ENCODE peak calls at places on chromosomes 1 and 21, in nine cellular contexts. One of them, this sample, is unnamed.

GRCh38 chr1:111789666-111790316 is 34.1 kb downstream of the DDX20 start:
- DNase-seq in neural crest cell: no peak
- DNase-seq in Caki2: no peak
- DNase-seq in cardiac muscle cell: peak
- DNase-seq in HL-60: peak
- DNase-seq in caudate nucleus: no peak
- DNase-seq in T-helper 9 cell: no peak
- DNase-seq in T-helper 2 cell: no peak
- DNase-seq in endothelial cell: no peak
- DNase-seq in this sample: no peak

GRCh38 chr21:42376338-42376982 is 10.1 kb upstream of the TFF1 start:
- DNase-seq in cardiac muscle cell: no peak
- DNase-seq in Caki2: no peak
- DNase-seq in caudate nucleus: no peak
- DNase-seq in neural crest cell: no peak
- DNase-seq in endothelial cell: no peak
- DNase-seq in T-helper 2 cell: no peak
- DNase-seq in HL-60: no peak
- DNase-seq in T-helper 9 cell: peak
- DNase-seq in this sample: no peak

GRCh38 chr21:41167348-41168342 is at the start of gene BACE2:
- DNase-seq in cardiac muscle cell: peak
- DNase-seq in HL-60: peak
- DNase-seq in neural crest cell: peak
- DNase-seq in Caki2: peak
- DNase-seq in T-helper 2 cell: no peak
- DNase-seq in endothelial cell: peak
- DNase-seq in caudate nucleus: peak
- DNase-seq in T-helper 9 cell: no peak
- DNase-seq in this sample: peak

GRCh38 chr1:218304281-218305039 is 19.4 kb downstream of the RRP15 start:
- DNase-seq in T-helper 2 cell: no peak
- DNase-seq in caudate nucleus: peak
- DNase-seq in neural crest cell: no peak
- DNase-seq in Caki2: no peak
- DNase-seq in endothelial cell: no peak
- DNase-seq in HL-60: no peak
- DNase-seq in T-helper 9 cell: no peak
- DNase-seq in cardiac muscle cell: peak
- DNase-seq in this sample: no peak

GRCh38 chr1:201422436-201423030 is 1.0 kb upstream of the TNNI1 start:
- DNase-seq in caudate nucleus: no peak
- DNase-seq in T-helper 9 cell: no peak
- DNase-seq in cardiac muscle cell: no peak
- DNase-seq in T-helper 2 cell: no peak
- DNase-seq in HL-60: no peak
- DNase-seq in Caki2: no peak
- DNase-seq in endothelial cell: no peak
- DNase-seq in neural crest cell: no peak
- DNase-seq in this sample: no peak

GRCh38 chr1:58773406-58773840 is 10.4 kb downstream of the JUN start:
- DNase-seq in caudate nucleus: no peak
- DNase-seq in endothelial cell: peak
- DNase-seq in cardiac muscle cell: peak
- DNase-seq in neural crest cell: no peak
- DNase-seq in T-helper 2 cell: no peak
- DNase-seq in HL-60: no peak
- DNase-seq in T-helper 9 cell: no peak
- DNase-seq in Caki2: no peak
- DNase-seq in this sample: no peak

GRCh38 chr1:56081151-56081550 is 498.2 kb downstream of the PLPP3 start:
- DNase-seq in T-helper 2 cell: no peak
- DNase-seq in neural crest cell: no peak
- DNase-seq in caudate nucleus: no peak
- DNase-seq in cardiac muscle cell: peak
- DNase-seq in HL-60: no peak
- DNase-seq in Caki2: no peak
- DNase-seq in endothelial cell: no peak
- DNase-seq in T-helper 9 cell: no peak
- DNase-seq in this sample: no peak

GRCh38 chr1:21284206-21285137 is 5.8 kb downstream of the ECE1 start:
- DNase-seq in caudate nucleus: no peak
- DNase-seq in endothelial cell: no peak
- DNase-seq in T-helper 9 cell: no peak
- DNase-seq in T-helper 2 cell: no peak
- DNase-seq in Caki2: no peak
- DNase-seq in cardiac muscle cell: no peak
- DNase-seq in HL-60: no peak
- DNase-seq in neural crest cell: no peak
- DNase-seq in this sample: no peak

GRCh38 chr1:246462986-246463385 is 44.1 kb downstream of the SMYD3 start:
- DNase-seq in neural crest cell: no peak
- DNase-seq in HL-60: no peak
- DNase-seq in T-helper 2 cell: no peak
- DNase-seq in endothelial cell: no peak
- DNase-seq in Caki2: no peak
- DNase-seq in T-helper 9 cell: no peak
- DNase-seq in cardiac muscle cell: no peak
- DNase-seq in caudate nucleus: no peak
- DNase-seq in this sample: no peak

GRCh38 chr1:99445486-99445885 is 181.2 kb downstream of the PLPPR4 start:
- DNase-seq in cardiac muscle cell: peak
- DNase-seq in Caki2: no peak
- DNase-seq in caudate nucleus: no peak
- DNase-seq in T-helper 2 cell: no peak
- DNase-seq in endothelial cell: no peak
- DNase-seq in neural crest cell: no peak
- DNase-seq in HL-60: no peak
- DNase-seq in T-helper 9 cell: no peak
- DNase-seq in this sample: no peak

GRCh38 chr1:84768634-84769033 is 78.4 kb upstream of the SSX2IP start:
- DNase-seq in Caki2: no peak
- DNase-seq in T-helper 9 cell: no peak
- DNase-seq in neural crest cell: no peak
- DNase-seq in HL-60: no peak
- DNase-seq in caudate nucleus: no peak
- DNase-seq in cardiac muscle cell: no peak
- DNase-seq in T-helper 2 cell: no peak
- DNase-seq in endothelial cell: no peak
- DNase-seq in this sample: no peak

GRCh38 chr1:65773391-65773790 is 19.3 kb upstream of the PDE4B start:
- DNase-seq in neural crest cell: no peak
- DNase-seq in cardiac muscle cell: no peak
- DNase-seq in HL-60: no peak
- DNase-seq in T-helper 9 cell: no peak
- DNase-seq in T-helper 2 cell: no peak
- DNase-seq in Caki2: no peak
- DNase-seq in caudate nucleus: no peak
- DNase-seq in endothelial cell: no peak
- DNase-seq in this sample: no peak

GRCh38 chr1:209349372-209350324 is 233.9 kb upstream of the CAMK1G start:
- DNase-seq in T-helper 2 cell: no peak
- DNase-seq in HL-60: no peak
- DNase-seq in Caki2: no peak
- DNase-seq in endothelial cell: no peak
- DNase-seq in neural crest cell: no peak
- DNase-seq in cardiac muscle cell: peak
- DNase-seq in T-helper 9 cell: no peak
- DNase-seq in caudate nucleus: no peak
- DNase-seq in this sample: no peak

GRCh38 chr1:5708266-5708978 is 283.8 kb downstream of the NPHP4 start:
- DNase-seq in endothelial cell: no peak
- DNase-seq in HL-60: no peak
- DNase-seq in T-helper 2 cell: no peak
- DNase-seq in T-helper 9 cell: no peak
- DNase-seq in caudate nucleus: no peak
- DNase-seq in Caki2: no peak
- DNase-seq in neural crest cell: no peak
- DNase-seq in cardiac muscle cell: no peak
- DNase-seq in this sample: no peak

GRCh38 chr1:175536921-175537320 is 206.5 kb downstream of the TNR start:
- DNase-seq in cardiac muscle cell: no peak
- DNase-seq in Caki2: no peak
- DNase-seq in T-helper 9 cell: no peak
- DNase-seq in T-helper 2 cell: no peak
- DNase-seq in HL-60: no peak
- DNase-seq in caudate nucleus: no peak
- DNase-seq in neural crest cell: no peak
- DNase-seq in endothelial cell: no peak
- DNase-seq in this sample: no peak

GRCh38 chr1:24688033-24688432 is 44.9 kb downstream of the SRRM1 start:
- DNase-seq in T-helper 9 cell: no peak
- DNase-seq in caudate nucleus: no peak
- DNase-seq in HL-60: no peak
- DNase-seq in cardiac muscle cell: no peak
- DNase-seq in neural crest cell: no peak
- DNase-seq in endothelial cell: no peak
- DNase-seq in T-helper 2 cell: no peak
- DNase-seq in Caki2: no peak
- DNase-seq in this sample: no peak

GRCh38 chr1:228866498-228866897 is 131.2 kb downstream of the RHOU start:
- DNase-seq in HL-60: no peak
- DNase-seq in neural crest cell: no peak
- DNase-seq in endothelial cell: no peak
- DNase-seq in caudate nucleus: no peak
- DNase-seq in cardiac muscle cell: peak
- DNase-seq in Caki2: no peak
- DNase-seq in T-helper 2 cell: no peak
- DNase-seq in T-helper 9 cell: no peak
- DNase-seq in this sample: peak

GRCh38 chr1:33097137-33097611 is 16.2 kb downstream of the AZIN2 start:
- DNase-seq in caudate nucleus: no peak
- DNase-seq in Caki2: no peak
- DNase-seq in T-helper 2 cell: no peak
- DNase-seq in neural crest cell: no peak
- DNase-seq in cardiac muscle cell: peak
- DNase-seq in HL-60: no peak
- DNase-seq in T-helper 9 cell: no peak
- DNase-seq in endothelial cell: no peak
- DNase-seq in this sample: no peak

GRCh38 chr1:232780354-232780753 is 24.9 kb upstream of the MAP10 start:
- DNase-seq in neural crest cell: no peak
- DNase-seq in Caki2: no peak
- DNase-seq in caudate nucleus: no peak
- DNase-seq in cardiac muscle cell: no peak
- DNase-seq in endothelial cell: no peak
- DNase-seq in T-helper 9 cell: no peak
- DNase-seq in T-helper 2 cell: no peak
- DNase-seq in HL-60: no peak
- DNase-seq in this sample: no peak

GRCh38 chr1:151908228-151908691 is 1.1 kb downstream of the THEM4 start:
- DNase-seq in T-helper 9 cell: no peak
- DNase-seq in cardiac muscle cell: peak
- DNase-seq in neural crest cell: no peak
- DNase-seq in caudate nucleus: no peak
- DNase-seq in T-helper 2 cell: no peak
- DNase-seq in Caki2: peak
- DNase-seq in HL-60: no peak
- DNase-seq in endothelial cell: no peak
- DNase-seq in this sample: no peak

GRCh38 chr1:198234511-198235251 is 77.9 kb downstream of the NEK7 start:
- DNase-seq in neural crest cell: no peak
- DNase-seq in cardiac muscle cell: peak
- DNase-seq in Caki2: peak
- DNase-seq in HL-60: no peak
- DNase-seq in T-helper 9 cell: no peak
- DNase-seq in caudate nucleus: peak
- DNase-seq in endothelial cell: no peak
- DNase-seq in T-helper 2 cell: no peak
- DNase-seq in this sample: no peak

GRCh38 chr1:56654126-56654923 is 9.2 kb downstream of the PRKAA2 start:
- DNase-seq in T-helper 9 cell: no peak
- DNase-seq in Caki2: no peak
- DNase-seq in neural crest cell: no peak
- DNase-seq in T-helper 2 cell: no peak
- DNase-seq in HL-60: no peak
- DNase-seq in caudate nucleus: no peak
- DNase-seq in cardiac muscle cell: no peak
- DNase-seq in endothelial cell: no peak
- DNase-seq in this sample: no peak

GRCh38 chr1:21270086-21270689 is 20.1 kb downstream of the ECE1 start:
- DNase-seq in HL-60: peak
- DNase-seq in neural crest cell: peak
- DNase-seq in Caki2: peak
- DNase-seq in T-helper 9 cell: peak
- DNase-seq in endothelial cell: peak
- DNase-seq in T-helper 2 cell: peak
- DNase-seq in cardiac muscle cell: peak
- DNase-seq in caudate nucleus: no peak
- DNase-seq in this sample: peak

GRCh38 chr1:234934611-234935033 is 194.0 kb downstream of the TOMM20 start:
- DNase-seq in cardiac muscle cell: peak
- DNase-seq in caudate nucleus: no peak
- DNase-seq in endothelial cell: no peak
- DNase-seq in HL-60: peak
- DNase-seq in neural crest cell: no peak
- DNase-seq in Caki2: peak
- DNase-seq in T-helper 2 cell: no peak
- DNase-seq in T-helper 9 cell: no peak
- DNase-seq in this sample: no peak

GRCh38 chr1:172821609-172822274 is 162.8 kb downstream of the FASLG start:
- DNase-seq in HL-60: no peak
- DNase-seq in T-helper 2 cell: no peak
- DNase-seq in neural crest cell: no peak
- DNase-seq in cardiac muscle cell: peak
- DNase-seq in Caki2: peak
- DNase-seq in T-helper 9 cell: no peak
- DNase-seq in caudate nucleus: no peak
- DNase-seq in endothelial cell: no peak
- DNase-seq in this sample: no peak

GRCh38 chr1:94438692-94439276 is 20.6 kb downstream of the ABCD3 start:
- DNase-seq in T-helper 9 cell: no peak
- DNase-seq in cardiac muscle cell: peak
- DNase-seq in T-helper 2 cell: no peak
- DNase-seq in caudate nucleus: no peak
- DNase-seq in neural crest cell: no peak
- DNase-seq in Caki2: no peak
- DNase-seq in HL-60: no peak
- DNase-seq in endothelial cell: no peak
- DNase-seq in this sample: no peak

GRCh38 chr1:56491441-56491840 is 87.9 kb downstream of the PLPP3 start:
- DNase-seq in Caki2: no peak
- DNase-seq in HL-60: no peak
- DNase-seq in neural crest cell: no peak
- DNase-seq in T-helper 9 cell: no peak
- DNase-seq in cardiac muscle cell: peak
- DNase-seq in caudate nucleus: no peak
- DNase-seq in endothelial cell: no peak
- DNase-seq in T-helper 2 cell: no peak
- DNase-seq in this sample: no peak

GRCh38 chr1:105337427-105337826 is 1587.7 kb downstream of the AMY1C start:
- DNase-seq in Caki2: no peak
- DNase-seq in endothelial cell: no peak
- DNase-seq in HL-60: no peak
- DNase-seq in caudate nucleus: no peak
- DNase-seq in neural crest cell: no peak
- DNase-seq in T-helper 2 cell: no peak
- DNase-seq in T-helper 9 cell: no peak
- DNase-seq in cardiac muscle cell: no peak
- DNase-seq in this sample: peak

This sample was measured in retina.